ENCODE peak calls at places on chromosomes 11 and 22, in ten cellular contexts. X is transverse colon; N is upper lobe of right lung; H is GM23248; R is tibial artery; P is HCT116; V is gastrocnemius medialis; I is naive thymus-derived CD4-positive, alpha-beta T cell; W is ovary; M is neural progenitor cell. J is an unnamed sample. For H3K4me1 and H3K9me3, the result is how much of the 10 kb centered on the place peaks cover.

GRCh38 chr22:24938741-24939341 is 7.7 kb downstream of the LHFPL7 start:
- DNase-seq in X (no peak), N (no peak), H (peak), R (no peak), P (no peak), V (no peak), I (no peak), W (no peak), M (peak), J (peak)

GRCh38 chr22:39713799-39714290 is 143.3 kb downstream of the CACNA1I start:
- DNase-seq in X (no peak), N (peak), H (no peak), R (no peak), P (no peak), V (no peak), I (no peak), W (no peak), M (no peak), J (no peak)

GRCh38 chr11:104856607-104857006 is 41.7 kb downstream of the CASP12 start:
- DNase-seq in X (no peak), N (no peak), H (no peak), R (no peak), P (no peak), V (no peak), I (no peak), W (no peak), M (no peak), J (no peak)

GRCh38 chr11:16402654-16403447 is 46.5 kb upstream of the SOX6 start:
- DNase-seq in X (no peak), N (no peak), H (no peak), R (no peak), P (no peak), V (no peak), I (no peak), W (no peak), M (peak), J (no peak)

GRCh38 chr22:47154621-47155081 is 392.2 kb downstream of the TBC1D22A start:
- DNase-seq in X (no peak), N (no peak), H (peak), R (no peak), P (no peak), V (no peak), I (no peak), W (peak), M (no peak), J (peak)

GRCh38 chr11:121385693-121386092 is 66.4 kb upstream of the SORL1 start:
- DNase-seq in X (no peak), N (no peak), H (no peak), R (no peak), P (no peak), V (no peak), I (no peak), W (no peak), M (no peak), J (no peak)

GRCh38 chr11:65915821-65916251 is 3.0 kb downstream of the C11orf68 start:
- DNase-seq in X (peak), N (peak), H (peak), R (peak), P (peak), V (peak), I (no peak), W (peak), M (no peak), J (peak)

GRCh38 chr11:95739108-95739507 is 50.5 kb downstream of the FAM76B start:
- DNase-seq in X (no peak), N (no peak), H (no peak), R (no peak), P (no peak), V (no peak), I (no peak), W (no peak), M (peak), J (no peak)

GRCh38 chr11:3194016-3194816 is 24.4 kb downstream of the MRGPRG start:
- DNase-seq in X (no peak), N (no peak), H (no peak), R (peak), P (no peak), V (no peak), I (no peak), W (no peak), M (no peak), J (no peak)

DNA sequence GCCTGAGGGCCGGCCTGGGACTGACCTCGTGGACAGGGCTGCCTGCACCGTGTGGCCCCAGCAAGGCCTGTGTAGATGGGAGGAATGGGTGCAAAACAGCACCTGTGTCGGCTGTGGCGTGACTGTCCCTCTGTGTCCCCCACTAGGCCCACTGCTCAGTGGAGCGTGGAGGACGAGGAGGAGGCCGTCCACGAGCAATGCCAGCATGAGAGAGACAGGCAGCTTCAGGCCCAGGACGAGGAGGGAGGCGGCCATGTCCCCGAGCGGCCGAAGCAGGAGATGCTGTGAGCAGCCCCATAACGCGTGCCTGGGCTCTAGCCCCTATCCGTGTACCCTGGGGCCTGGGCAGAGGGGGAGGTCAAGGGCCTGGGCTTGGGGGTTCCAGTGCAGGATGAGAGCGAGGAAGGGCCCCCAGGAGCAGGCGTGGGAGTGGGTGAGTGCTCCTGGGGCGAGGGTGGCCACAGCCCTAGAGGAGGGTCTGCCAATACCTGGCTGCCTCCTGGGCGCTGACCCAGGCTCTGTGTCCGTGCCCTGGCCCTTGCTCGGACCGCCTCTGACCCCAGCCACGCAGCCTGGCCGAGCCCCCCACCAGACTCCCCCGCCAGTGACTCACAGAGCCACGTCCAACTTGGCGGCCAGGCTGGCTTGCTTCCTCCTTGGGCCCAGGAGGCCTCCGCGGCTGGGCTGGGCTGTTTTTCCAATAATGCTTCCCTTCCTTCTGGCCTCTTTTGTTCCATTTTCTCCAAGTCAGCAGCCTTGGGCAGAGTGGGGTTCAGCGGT is 11.6 kb downstream of the PRR33 start:
- DNase-seq in X (no peak), N (peak), H (peak), R (peak), P (no peak), V (no peak), I (no peak), W (peak), M (no peak), J (peak)
- H3K4me1 ChIP-seq in X (under half), N (under half), H (under half), R (under half), P (under half), V (under half), I (under half), W (under half), M (under half), J (under half)

GRCh38 chr22:49365191-49365837 is 462.4 kb downstream of the BRD1 start:
- DNase-seq in X (no peak), N (peak), H (no peak), R (no peak), P (no peak), V (no peak), I (no peak), W (no peak), M (no peak), J (no peak)

GRCh38 chr22:49367016-49367697 is 460.5 kb downstream of the BRD1 start:
- DNase-seq in X (no peak), N (peak), H (no peak), R (peak), P (no peak), V (no peak), I (no peak), W (no peak), M (peak), J (no peak)

GRCh38 chr22:49366437-49366836 is 461.2 kb downstream of the BRD1 start:
- DNase-seq in X (no peak), N (peak), H (no peak), R (no peak), P (no peak), V (no peak), I (no peak), W (no peak), M (no peak), J (no peak)

GRCh38 chr22:49364398-49364797 is 463.3 kb downstream of the BRD1 start:
- DNase-seq in X (no peak), N (peak), H (no peak), R (peak), P (no peak), V (no peak), I (no peak), W (no peak), M (no peak), J (no peak)

DNA sequence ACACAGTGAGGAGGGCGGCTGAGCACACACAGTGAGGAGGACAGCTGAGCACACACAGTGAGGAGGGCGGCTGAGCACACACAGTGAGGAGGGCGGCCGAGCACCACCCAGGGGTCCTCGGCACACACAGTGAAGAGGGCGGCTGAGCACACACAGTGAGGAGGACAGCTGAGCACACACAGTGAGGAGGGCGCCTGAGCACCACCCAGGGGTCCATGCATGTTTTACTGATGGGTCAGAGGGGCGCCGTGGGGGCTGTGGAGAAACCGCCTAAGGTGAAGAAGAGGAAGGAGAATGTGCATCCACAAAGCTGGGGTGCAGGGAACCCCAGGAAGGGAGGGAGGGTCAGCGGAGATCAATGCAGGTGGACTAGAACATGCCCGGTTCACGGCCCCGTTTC is 461.8 kb downstream of the BRD1 start:
- DNase-seq in X (no peak), N (peak), H (no peak), R (no peak), P (no peak), V (no peak), I (no peak), W (no peak), M (no peak), J (no peak)
- H3K9me3 ChIP-seq in X (under half), N (under half), H (under half), R (under half), P (under half), V (under half), I (under half), W (under half), M (under half), J (under half)

GRCh38 chr11:12179019-12179418 is 68.6 kb downstream of the MICAL2 start:
- DNase-seq in X (peak), N (peak), H (no peak), R (no peak), P (no peak), V (no peak), I (no peak), W (no peak), M (no peak), J (no peak)
- H3K4me1 ChIP-seq in X (under half), N (under half), H (half or more), R (under half), P (half or more), V (under half), I (under half), W (under half), M (under half), J (under half)

GRCh38 chr11:70880416-70880815 is 372.0 kb downstream of the SHANK2 start:
- DNase-seq in X (no peak), N (no peak), H (no peak), R (no peak), P (no peak), V (no peak), I (no peak), W (no peak), M (no peak), J (no peak)
- H3K9me3 ChIP-seq in X (under half), N (under half), H (under half), R (under half), P (under half), V (under half), I (under half), W (under half), M (under half), J (under half)

DNA sequence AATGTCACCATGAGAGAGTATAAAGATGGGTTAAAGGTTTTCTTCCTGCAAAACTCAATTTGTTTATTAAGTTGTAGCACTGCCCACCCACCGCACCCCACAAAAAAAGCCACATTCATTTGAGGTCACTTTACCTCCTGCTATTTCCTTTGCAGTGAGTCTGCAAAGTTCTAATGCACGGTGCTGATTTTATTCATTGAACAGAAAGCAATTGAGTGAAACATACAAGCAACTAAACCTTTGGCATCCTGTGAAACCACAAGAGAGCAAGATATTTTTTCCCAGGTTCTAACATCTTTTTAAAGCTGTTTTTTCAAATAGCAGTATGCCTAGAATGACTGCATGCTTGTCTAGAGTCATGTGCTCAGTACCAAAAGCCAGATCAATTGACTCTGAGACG is 39.0 kb downstream of the RRAS2 start:
- DNase-seq in X (peak), N (no peak), H (peak), R (no peak), P (no peak), V (no peak), I (peak), W (no peak), M (no peak), J (no peak)
- H3K4me1 ChIP-seq in X (under half), N (under half), H (under half), R (under half), P (under half), V (under half), I (under half), W (under half), M (under half), J (under half)

GRCh38 chr11:134472188-134472455 is 60.1 kb upstream of the B3GAT1 start:
- DNase-seq in X (no peak), N (no peak), H (no peak), R (no peak), P (no peak), V (no peak), I (no peak), W (no peak), M (no peak), J (no peak)

GRCh38 chr11:134468796-134469195 is 56.8 kb upstream of the B3GAT1 start:
- DNase-seq in X (no peak), N (no peak), H (no peak), R (no peak), P (no peak), V (no peak), I (no peak), W (no peak), M (no peak), J (no peak)

GRCh38 chr11:134471341-134472187 is 59.5 kb upstream of the B3GAT1 start:
- DNase-seq in X (no peak), N (peak), H (no peak), R (peak), P (no peak), V (no peak), I (no peak), W (no peak), M (no peak), J (no peak)

GRCh38 chr11:134469627-134470026 is 57.6 kb upstream of the B3GAT1 start:
- DNase-seq in X (no peak), N (no peak), H (no peak), R (no peak), P (peak), V (no peak), I (no peak), W (no peak), M (no peak), J (no peak)

DNA sequence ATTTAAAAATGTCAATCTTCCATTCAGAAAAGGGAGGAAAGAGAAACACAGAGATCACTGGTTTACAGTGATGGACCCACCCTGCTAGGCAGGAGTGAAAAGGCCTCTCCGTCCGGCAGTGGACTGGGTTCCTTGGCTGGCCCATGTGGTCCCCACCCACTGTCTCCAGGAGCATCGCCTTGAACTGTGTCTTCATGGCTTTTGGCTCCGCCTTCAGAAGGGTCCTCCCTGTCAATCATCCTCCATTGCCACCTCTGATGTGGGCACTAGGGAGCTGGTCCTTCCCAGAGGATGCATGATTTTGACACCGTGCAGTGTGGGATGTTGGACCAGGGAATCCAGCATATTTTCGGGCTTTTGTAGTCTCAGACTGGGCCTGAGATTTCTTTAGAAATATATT is 58.2 kb upstream of the B3GAT1 start:
- DNase-seq in X (no peak), N (peak), H (no peak), R (peak), P (no peak), V (no peak), I (no peak), W (no peak), M (no peak), J (no peak)
- H3K9me3 ChIP-seq in X (under half), N (under half), H (under half), R (under half), P (under half), V (under half), I (under half), W (under half), M (under half), J (under half)

J was measured in testis.